ENCODE peak calls at places on chromosomes 12 and 14, in seven cellular contexts. Z, C, N, E, L, U and K are unnamed samples. For H3K4me1, the result is how much of the 10 kb centered on the place peaks cover.

GRCh38 chr14:41521891-41522290 is 84.8 kb upstream of the LRFN5 start:
- DNase-seq in N (no peak), E (no peak), U (no peak), L (no peak), Z (no peak), C (no peak), K (no peak)

GRCh38 chr12:73678335-73678734 is 859.3 kb upstream of the ATXN7L3B start:
- DNase-seq in E (no peak), Z (no peak), C (no peak), N (no peak), U (no peak), L (no peak), K (no peak)

GRCh38 chr14:63770187-63770807 is 42.4 kb upstream of the SGPP1 start:
- DNase-seq in N (peak), E (no peak), U (peak), C (no peak), Z (peak), L (peak), K (peak)

GRCh38 chr14:34301107-34301734 is 160.8 kb downstream of the SPTSSA start:
- DNase-seq in Z (no peak), N (no peak), C (peak), E (no peak), L (peak), U (no peak), K (peak)

GRCh38 chr12:16555630-16556029 is 50.3 kb downstream of the LMO3 start:
- DNase-seq in N (no peak), Z (no peak), U (no peak), C (no peak), E (no peak), L (no peak), K (no peak)

GRCh38 chr14:75591987-75592575 is 13.7 kb downstream of the FLVCR2 start:
- DNase-seq in C (no peak), U (no peak), E (no peak), L (no peak), Z (no peak), N (no peak), K (no peak)

GRCh38 chr12:63826002-63826585 is 18.4 kb upstream of the SRGAP1 start:
- DNase-seq in L (peak), N (no peak), Z (no peak), C (peak), E (no peak), U (no peak), K (no peak)

GRCh38 chr12:47188576-47189441 is 109.0 kb upstream of the AMIGO2 start:
- DNase-seq in E (no peak), C (no peak), L (no peak), Z (no peak), N (no peak), U (no peak), K (no peak)

GRCh38 chr14:69695664-69696527 is 71.0 kb upstream of the SRSF5 start:
- DNase-seq in Z (no peak), C (no peak), L (peak), N (no peak), E (no peak), U (no peak), K (no peak)

GRCh38 chr12:60266381-60266852 is 670.6 kb downstream of the SLC16A7 start:
- DNase-seq in Z (no peak), L (no peak), U (no peak), C (no peak), N (no peak), E (no peak), K (no peak)

GRCh38 chr14:81990312-81990761 is 456.7 kb upstream of the SEL1L start:
- DNase-seq in Z (no peak), L (peak), C (peak), N (peak), U (no peak), E (no peak), K (peak)

GRCh38 chr12:6965026-6965661 is 5.3 kb downstream of the PHB2 start:
- DNase-seq in C (peak), N (peak), L (peak), U (peak), Z (peak), E (peak), K (peak)

GRCh38 chr12:67751376-67751928 is 102.9 kb downstream of the DYRK2 start:
- DNase-seq in Z (no peak), C (no peak), N (no peak), U (no peak), E (no peak), L (no peak), K (no peak)

GRCh38 chr12:42447371-42447786 is 121.4 kb downstream of the PPHLN1 start:
- DNase-seq in U (no peak), N (no peak), Z (no peak), C (no peak), L (no peak), E (no peak), K (no peak)

GRCh38 chr12:10636124-10636523 is 22.7 kb upstream of the MAGOHB start:
- DNase-seq in Z (no peak), E (no peak), C (no peak), U (no peak), N (no peak), L (no peak), K (no peak)

GRCh38 chr14:49621114-49621881 is 699 bp downstream of the MGAT2 start:
- DNase-seq in U (peak), L (peak), N (no peak), Z (peak), C (no peak), E (peak), K (no peak)

GRCh38 chr14:83071888-83072501 is 1538.3 kb upstream of the SEL1L start:
- DNase-seq in C (peak), L (peak), U (no peak), Z (no peak), E (no peak), N (no peak), K (no peak)

GRCh38 chr14:81303258-81303935 is 82.6 kb upstream of the GTF2A1 start:
- DNase-seq in C (no peak), U (peak), L (peak), E (peak), N (no peak), Z (no peak), K (no peak)

GRCh38 chr12:49705479-49706267 is 1.5 kb downstream of the FMNL3 start:
- DNase-seq in L (peak), C (no peak), U (peak), E (peak), Z (peak), N (no peak), K (no peak)

GRCh38 chr12:128109236-128109635 is 157.7 kb upstream of the TMEM132C start:
- DNase-seq in N (no peak), E (no peak), L (no peak), U (no peak), Z (no peak), C (no peak), K (no peak)

GRCh38 chr12:57772429-57773322 is at the start of gene EEF1AKMT3:
- DNase-seq in C (no peak), N (no peak), Z (peak), E (peak), U (no peak), L (no peak), K (no peak)

GRCh38 chr14:69034612-69035262 is 55.6 kb upstream of the ACTN1 start:
- DNase-seq in L (no peak), Z (no peak), E (no peak), C (no peak), U (no peak), N (no peak), K (no peak)

DNA sequence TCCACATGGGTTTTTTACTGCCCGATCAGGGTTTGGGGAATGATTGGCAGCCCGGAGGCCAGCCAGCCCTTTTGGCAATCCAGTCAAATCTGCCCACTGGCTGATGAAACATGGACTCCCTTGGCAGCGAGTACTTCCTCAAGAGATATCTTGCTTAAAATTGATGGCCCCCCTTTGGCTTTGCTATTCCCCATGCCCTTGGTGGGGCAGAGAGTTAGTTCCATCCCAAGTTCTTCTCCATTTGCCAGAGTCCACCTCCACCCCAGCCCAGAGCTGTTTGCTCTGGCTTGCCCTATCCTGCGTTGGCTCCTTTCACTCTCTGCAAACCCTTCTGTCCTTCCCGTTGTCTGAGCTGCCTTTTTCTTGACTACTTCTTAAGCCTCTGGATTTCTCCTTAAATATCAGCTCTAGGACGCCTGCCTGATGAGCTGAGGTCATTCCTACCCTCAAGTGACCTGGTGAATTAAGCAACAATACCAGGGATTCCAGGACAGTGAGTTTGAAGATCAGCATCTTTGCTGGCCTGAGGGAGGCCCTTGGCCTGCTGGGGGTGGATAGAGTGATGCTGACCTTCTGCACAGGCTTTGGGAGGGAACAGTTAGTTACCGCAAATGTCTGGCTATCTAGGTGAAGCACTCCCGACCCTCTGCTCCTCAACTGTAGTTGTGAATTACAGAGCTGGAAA is 212.0 kb downstream of the CACNA1C start:
- DNase-seq in U (no peak), C (no peak), L (no peak), N (no peak), Z (no peak), E (no peak), K (no peak)
- H3K4me3 ChIP-seq in U (no peak), C (no peak), L (no peak), N (no peak), Z (no peak), E (no peak), K (no peak)

DNA sequence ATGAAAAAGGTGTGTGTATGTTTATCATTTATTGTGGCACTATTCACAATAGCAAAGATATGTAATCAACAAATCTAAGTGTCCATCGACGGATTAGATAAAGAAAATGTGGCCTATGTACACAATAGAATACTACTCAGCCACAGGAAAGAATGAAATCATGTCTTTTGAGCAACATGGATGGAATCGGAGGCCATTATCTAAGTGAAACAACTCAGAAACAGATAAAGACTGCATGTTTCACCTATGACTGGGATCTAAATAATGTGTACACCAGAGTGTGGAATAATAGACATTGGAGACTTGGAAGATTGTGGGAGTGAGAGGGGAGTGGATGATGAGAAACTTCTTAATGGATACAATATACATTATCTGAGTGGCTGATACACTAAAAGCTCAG is 44.0 kb downstream of the CCER1 start:
- DNase-seq in Z (no peak), L (no peak), E (no peak), U (no peak), N (no peak), C (no peak), K (no peak)
- H3K27ac ChIP-seq in Z (no peak), L (no peak), E (no peak), U (no peak), N (no peak), C (no peak), K (no peak)

GRCh38 chr12:52200783-52201519 is 9.1 kb upstream of the KRT80 start:
- DNase-seq in E (peak), N (no peak), C (no peak), L (no peak), Z (no peak), U (no peak), K (no peak)

GRCh38 chr12:52198454-52199215 is 6.8 kb upstream of the KRT80 start:
- DNase-seq in L (no peak), U (no peak), E (peak), C (no peak), N (no peak), Z (no peak), K (no peak)

GRCh38 chr12:52201520-52201839 is 9.7 kb upstream of the KRT80 start:
- DNase-seq in C (no peak), U (no peak), E (peak), L (no peak), N (no peak), Z (no peak), K (no peak)

GRCh38 chr12:52199294-52199920 is 7.6 kb upstream of the KRT80 start:
- DNase-seq in U (no peak), N (no peak), Z (peak), L (no peak), E (no peak), C (no peak), K (no peak)

DNA sequence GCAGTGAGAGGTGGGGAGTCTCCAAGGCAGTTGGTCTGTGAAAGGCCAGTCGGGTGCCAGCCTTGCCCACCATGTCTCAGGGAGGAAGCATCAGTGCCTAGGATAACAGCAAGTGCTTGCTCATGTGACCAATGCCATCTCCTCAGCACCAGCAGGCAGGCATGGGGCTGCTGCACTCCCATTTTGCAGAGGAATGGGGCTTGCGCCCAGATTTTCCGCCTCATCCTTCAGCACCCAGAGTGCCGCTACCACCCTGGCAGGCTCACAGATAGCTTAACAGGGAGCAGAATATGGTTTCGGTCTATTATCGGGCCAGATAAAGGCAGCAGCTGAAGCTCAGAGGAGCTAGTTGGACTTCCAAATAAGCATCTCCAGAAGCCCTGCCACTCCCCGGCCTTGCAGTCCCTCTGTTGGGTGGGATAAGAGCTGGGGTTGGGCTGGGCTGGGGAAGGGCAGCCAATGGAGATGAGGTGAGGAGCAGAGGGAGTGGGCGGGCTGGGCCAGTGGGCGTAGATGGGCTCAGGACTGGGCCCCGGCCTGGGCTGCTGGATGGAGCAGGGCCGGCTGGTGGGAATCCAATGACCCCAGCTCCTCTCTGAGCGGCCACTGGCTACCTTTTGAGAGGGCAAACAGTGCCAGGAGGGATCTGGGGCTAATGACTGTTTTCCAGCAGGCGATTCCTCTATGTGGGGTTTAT is 8.4 kb upstream of the KRT80 start:
- DNase-seq in U (no peak), N (no peak), L (no peak), Z (no peak), C (no peak), E (peak), K (no peak)
- H3K4me1 ChIP-seq in U (under half), N (under half), L (under half), Z (under half), C (under half), E (under half), K (under half)

DNA sequence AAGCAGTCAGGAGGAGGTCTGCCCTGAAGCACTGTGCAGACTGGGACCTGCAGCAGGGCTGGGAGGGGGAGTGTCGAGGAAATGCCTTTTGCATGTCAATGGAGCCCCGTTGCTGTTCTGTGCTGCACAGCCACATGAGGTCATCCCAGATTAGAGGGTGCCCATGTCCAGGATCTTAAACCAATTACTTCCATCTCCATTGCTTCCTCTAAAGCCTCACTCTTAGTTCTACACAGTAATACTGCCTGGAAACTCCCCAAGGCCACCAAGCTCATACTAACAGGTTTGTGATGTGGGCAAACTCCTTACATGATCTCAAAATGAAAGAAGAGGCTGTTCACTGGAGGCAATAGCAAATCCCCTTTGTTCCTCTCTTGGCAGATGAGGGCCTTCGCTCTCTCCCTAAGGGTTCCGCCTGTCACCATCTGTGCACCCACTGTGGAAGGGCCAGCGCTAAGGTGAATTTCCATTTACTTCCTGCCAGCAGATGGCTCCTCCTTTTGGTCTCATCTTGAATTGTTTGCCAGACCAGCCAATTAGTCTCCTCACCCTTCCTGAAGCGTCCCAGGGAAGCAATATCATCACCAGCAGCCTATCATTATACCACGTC is 35.4 kb upstream of the LTA4H start:
- DNase-seq in E (no peak), L (peak), C (no peak), U (no peak), N (no peak), Z (no peak), K (no peak)
- H3K4me3 ChIP-seq in E (no peak), L (no peak), C (no peak), U (no peak), N (no peak), Z (no peak), K (no peak)

GRCh38 chr12:75852143-75852542 is 179.4 kb downstream of the PHLDA1 start:
- DNase-seq in C (no peak), N (no peak), Z (no peak), U (no peak), E (no peak), L (no peak), K (no peak)

GRCh38 chr12:75850751-75851462 is 180.7 kb downstream of the PHLDA1 start:
- DNase-seq in U (no peak), Z (no peak), E (no peak), C (no peak), N (no peak), L (no peak), K (no peak)

GRCh38 chr12:75846102-75846501 is 185.5 kb downstream of the PHLDA1 start:
- DNase-seq in C (no peak), Z (no peak), E (no peak), U (no peak), L (no peak), N (no peak), K (no peak)

GRCh38 chr12:75848533-75848932 is 183.0 kb downstream of the PHLDA1 start:
- DNase-seq in U (no peak), Z (no peak), L (no peak), E (no peak), N (no peak), C (no peak), K (no peak)

DNA sequence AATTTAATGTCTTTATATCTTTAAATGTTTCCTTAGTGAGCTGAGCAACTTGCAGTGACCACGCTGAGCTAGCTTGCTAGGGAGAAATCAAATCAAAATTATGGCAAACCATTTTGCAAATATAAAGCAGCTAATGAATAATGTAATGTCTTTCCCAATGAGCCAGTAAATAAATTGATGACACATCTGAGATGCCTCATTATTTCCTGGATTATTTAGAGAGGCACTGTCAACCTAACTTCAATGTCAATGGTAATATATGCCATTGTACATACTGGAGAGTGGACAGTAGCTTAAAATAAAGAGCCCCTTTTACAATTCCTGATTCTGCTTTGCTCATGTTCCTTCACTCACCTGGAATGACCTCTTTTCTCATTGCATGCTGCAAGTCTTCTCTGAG is 182.6 kb downstream of the PHLDA1 start:
- DNase-seq in C (no peak), E (no peak), N (no peak), Z (no peak), L (no peak), U (no peak), K (no peak)
- H3K27ac ChIP-seq in C (no peak), E (no peak), N (no peak), Z (peak), L (no peak), U (no peak), K (no peak)

GRCh38 chr12:19922687-19923086 is 445.6 kb upstream of the PDE3A start:
- DNase-seq in U (no peak), N (no peak), E (no peak), Z (no peak), L (no peak), C (no peak), K (no peak)
- H3K4me1 ChIP-seq in U (under half), N (under half), E (under half), Z (under half), L (under half), C (under half), K (under half)

DNA sequence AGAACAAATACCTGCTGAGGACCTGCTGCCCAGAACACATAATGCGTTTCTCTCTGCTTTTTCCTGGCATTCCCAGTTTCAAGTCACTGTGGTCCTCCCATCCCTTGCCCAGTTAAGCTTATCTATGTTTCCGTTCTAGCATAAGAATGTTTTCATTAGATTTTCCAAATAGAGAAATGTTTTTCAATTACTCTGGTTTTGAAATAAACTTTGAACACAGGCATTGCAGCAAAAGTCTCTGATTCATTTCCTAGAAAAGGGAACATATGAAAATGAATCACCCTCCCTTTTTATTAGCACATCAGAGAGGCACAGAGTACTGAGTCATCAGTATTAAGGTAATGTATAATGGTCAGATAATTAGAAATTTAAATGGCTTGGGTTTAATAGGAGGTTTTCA is 201.1 kb upstream of the TMEM260 start:
- DNase-seq in E (no peak), N (no peak), C (no peak), L (no peak), U (no peak), Z (no peak), K (no peak)
- H3K4me3 ChIP-seq in E (no peak), N (no peak), C (no peak), L (no peak), U (no peak), Z (no peak), K (no peak)

GRCh38 chr12:88058719-88059077 is 29.5 kb upstream of the C12orf50 start:
- DNase-seq in E (no peak), L (no peak), C (no peak), Z (no peak), U (no peak), N (no peak), K (no peak)
- H3K27ac ChIP-seq in E (no peak), L (no peak), C (no peak), Z (peak), U (peak), N (no peak), K (no peak)